ENCODE peak calls at places on chromosomes 3 and 15, in five cellular contexts. Y is psoas muscle, M is small intestine, X is MM.1S, T is lower leg skin. J is an unnamed sample.

GRCh38 chr15:84631706-84632272 is 22.3 kb downstream of the WDR73 start:
- DNase-seq in T (no peak), Y (no peak), X (no peak), M (no peak), J (no peak)

GRCh38 chr3:150739200-150739863 is 23.6 kb downstream of the SIAH2 start:
- DNase-seq in M (no peak), T (no peak), X (no peak), Y (no peak), J (no peak)

GRCh38 chr15:66515901-66516322 is 10.8 kb downstream of the ZWILCH start:
- DNase-seq in M (no peak), Y (no peak), T (no peak), X (no peak), J (no peak)

GRCh38 chr3:45677045-45677436 is 12.2 kb upstream of the SACM1L start:
- DNase-seq in M (peak; percentile 33), X (no peak), T (peak; percentile 83), Y (peak; percentile 27), J (peak; percentile 86)

GRCh38 chr3:62875103-62876002 is at the start of gene CADPS:
- DNase-seq in T (peak; percentile 22), Y (no peak), M (peak; percentile 37), X (no peak), J (no peak)

GRCh38 chr3:114128826-114129225 is 50.0 kb downstream of the DRD3 start:
- DNase-seq in X (no peak), T (no peak), M (no peak), Y (no peak), J (no peak)

GRCh38 chr3:10518506-10519150 is 13.2 kb upstream of the ATP2B2 start:
- DNase-seq in T (no peak), X (no peak), Y (peak; percentile 49), M (no peak), J (peak; percentile 59)

GRCh38 chr3:71998995-71999673 is 214.2 kb upstream of the PROK2 start:
- DNase-seq in M (no peak), Y (no peak), X (no peak), T (no peak), J (no peak)

GRCh38 chr3:6468589-6468988 is 392.3 kb upstream of the GRM7 start:
- DNase-seq in X (no peak), M (no peak), Y (no peak), T (no peak), J (no peak)

GRCh38 chr3:123349566-123350450 is 99.1 kb downstream of the ADCY5 start:
- DNase-seq in T (no peak), M (no peak), Y (no peak), X (no peak), J (no peak)

GRCh38 chr3:110905096-110905495 is 166.5 kb upstream of the NECTIN3 start:
- DNase-seq in Y (no peak), M (no peak), T (no peak), X (no peak), J (no peak)

GRCh38 chr3:21729331-21729730 is 21.7 kb downstream of the ZNF385D start:
- DNase-seq in X (no peak), M (no peak), Y (no peak), T (no peak), J (no peak)

GRCh38 chr3:99111235-99111634 is 209.7 kb upstream of the DCBLD2 start:
- DNase-seq in X (no peak), T (no peak), Y (no peak), M (no peak), J (no peak)

GRCh38 chr3:193572426-193572908 is 17.8 kb upstream of the ATP13A4 start:
- DNase-seq in T (peak; percentile 45), Y (peak; percentile 37), X (peak; percentile 78), M (peak; percentile 68), J (no peak)

GRCh38 chr15:85026304-85027032 is 44.8 kb downstream of the PDE8A start:
- DNase-seq in X (no peak), Y (no peak), M (no peak), T (no peak), J (no peak)

GRCh38 chr15:80852676-80853075 is 73.5 kb downstream of the CEMIP start:
- DNase-seq in T (no peak), Y (no peak), M (peak; percentile 16), X (no peak), J (no peak)

GRCh38 chr3:78140866-78141658 is 1101.2 kb downstream of the ROBO2 start:
- DNase-seq in M (no peak), X (no peak), Y (no peak), T (no peak), J (no peak)

GRCh38 chr3:1007890-1008289 is 84.9 kb upstream of the CNTN6 start:
- DNase-seq in M (no peak), T (no peak), X (no peak), Y (no peak), J (no peak)

GRCh38 chr3:37680393-37680792 is 181.3 kb upstream of the CTDSPL start:
- DNase-seq in M (no peak), Y (no peak), T (no peak), X (no peak), J (no peak)

GRCh38 chr3:120442975-120443517 is 7.7 kb downstream of the FSTL1 start:
- DNase-seq in T (no peak), M (no peak), X (no peak), Y (no peak), J (no peak)

GRCh38 chr15:69576948-69577351 is 124.3 kb downstream of the RPLP1 start:
- DNase-seq in Y (no peak), X (peak; percentile 42), M (peak; percentile 62), T (no peak), J (no peak)

GRCh38 chr3:99868438-99868723 is 50.7 kb downstream of the CMSS1 start:
- DNase-seq in X (no peak), T (no peak), M (no peak), Y (no peak), J (no peak)

GRCh38 chr3:108250626-108251025 is 28.4 kb upstream of the IFT57 start:
- DNase-seq in X (no peak), T (no peak), M (peak; percentile 59), Y (no peak), J (no peak)

GRCh38 chr3:141249041-141249440 is 17.4 kb downstream of the PXYLP1 start:
- DNase-seq in T (peak; percentile 9), X (no peak), M (no peak), Y (no peak), J (no peak)

DNA sequence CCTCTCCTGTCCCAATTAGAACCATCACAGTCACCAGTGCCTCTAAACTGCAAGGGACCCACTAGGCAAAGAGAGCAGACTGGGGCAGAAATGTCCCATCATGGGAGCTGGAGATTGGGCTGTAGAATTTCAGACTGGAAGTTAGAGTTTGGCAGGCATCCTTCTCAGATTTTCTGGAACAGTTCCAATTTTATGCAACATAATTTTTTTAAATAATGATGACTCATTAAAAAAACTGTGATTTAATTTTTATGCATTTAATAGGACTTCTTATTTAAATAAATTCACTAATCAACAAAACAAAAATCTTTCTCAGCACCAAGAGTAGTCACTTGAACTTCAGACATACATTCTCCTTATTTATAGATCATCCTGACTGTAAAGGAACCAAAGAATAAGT is 84.6 kb upstream of the SLC7A14 start:
- DNase-seq in M (no peak), T (no peak), Y (no peak), X (no peak), J (no peak)
- H3K4me3 ChIP-seq in M (no peak overlapping the region), T (no peak overlapping the region), Y (no peak overlapping the region), X (no peak overlapping the region), J (no peak overlapping the region)

DNA sequence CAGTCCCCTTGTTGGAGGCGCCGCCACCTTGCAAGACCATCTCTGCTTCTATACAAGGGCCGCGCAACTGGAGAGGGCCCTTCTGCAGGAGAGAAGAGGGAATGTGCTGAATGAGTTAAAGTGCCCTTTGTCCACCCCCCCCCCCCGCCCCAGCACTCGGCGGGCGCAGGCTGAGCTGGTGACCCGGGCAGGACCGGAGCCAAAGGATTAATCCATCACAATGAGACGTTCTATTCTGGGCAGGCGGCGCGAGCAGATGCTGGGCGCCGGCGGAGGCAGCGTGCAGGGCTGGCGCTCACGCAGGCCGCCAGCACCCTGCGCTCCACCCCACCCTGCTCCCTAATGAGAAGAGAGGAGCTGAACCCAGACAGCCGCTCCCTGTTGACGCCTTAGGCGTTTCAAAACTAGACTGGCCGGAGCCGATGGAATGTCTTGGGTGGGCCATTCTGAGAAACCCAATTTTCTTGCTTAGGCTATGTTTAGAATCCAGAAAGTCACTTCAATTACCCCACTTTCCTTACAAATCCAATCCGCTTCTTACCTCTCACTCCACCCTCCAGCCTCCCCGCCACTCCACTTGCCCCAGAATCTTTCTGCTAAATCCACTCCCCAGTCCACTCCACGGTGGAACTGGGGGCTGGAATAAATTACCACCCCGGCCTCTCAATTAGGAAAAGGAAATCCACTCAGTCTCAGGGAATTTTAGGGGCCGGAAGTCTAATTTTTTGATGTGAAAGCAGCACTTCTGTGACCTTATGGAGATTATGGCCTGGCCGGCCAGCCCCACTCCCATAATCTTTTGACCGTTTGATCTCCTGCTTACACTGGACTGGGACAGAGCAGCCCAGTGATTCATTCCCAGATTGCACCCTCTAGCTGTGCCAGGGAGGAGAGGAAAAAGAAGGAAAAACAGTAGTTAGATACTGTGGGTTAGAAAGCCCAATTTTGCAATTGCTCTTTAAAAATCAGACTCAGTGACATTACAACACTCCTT is 32.7 kb downstream of the GJD2 start:
- DNase-seq in Y (peak; percentile 63), X (no peak), T (peak; percentile 22), M (peak; percentile 11), J (peak; percentile 64)
- H3K4me3 ChIP-seq in Y (peak overlapping the region; percentile 46), X (no peak overlapping the region), T (no peak overlapping the region), M (no peak overlapping the region), J (peak overlapping the region; percentile 35)

DNA sequence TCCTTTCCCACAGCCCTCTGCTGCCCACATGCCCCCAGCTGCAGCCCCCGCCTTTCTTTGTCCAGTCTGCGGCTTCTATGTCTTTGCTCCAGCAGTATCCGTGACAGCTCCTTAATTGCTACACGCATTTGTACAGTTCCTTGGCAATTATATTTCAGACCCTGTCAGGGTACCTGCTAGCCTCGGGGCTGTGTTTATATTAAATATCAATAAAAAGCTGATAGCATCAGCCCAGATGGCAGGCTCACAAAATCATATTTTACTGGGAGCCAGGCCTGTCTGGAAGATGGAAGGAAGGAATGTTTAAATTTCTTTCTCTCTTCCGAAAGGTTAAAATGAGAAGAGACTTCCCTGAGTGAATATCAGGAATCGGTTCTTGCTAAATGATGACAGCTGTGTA is 378.3 kb downstream of the LRTM1 start:
- DNase-seq in M (no peak), Y (no peak), T (no peak), X (no peak), J (no peak)
- H3K4me3 ChIP-seq in M (no peak overlapping the region), Y (no peak overlapping the region), T (no peak overlapping the region), X (no peak overlapping the region), J (no peak overlapping the region)

GRCh38 chr3:57733790-57734189 is 22.3 kb upstream of the SLMAP start:
- DNase-seq in X (no peak), M (no peak), T (no peak), Y (no peak), J (no peak)

GRCh38 chr3:57743511-57743910 is 12.6 kb upstream of the SLMAP start:
- DNase-seq in M (no peak), T (no peak), X (no peak), Y (no peak), J (no peak)

GRCh38 chr3:57738406-57738805 is 17.7 kb upstream of the SLMAP start:
- DNase-seq in X (no peak), Y (no peak), M (no peak), T (no peak), J (no peak)

GRCh38 chr3:57735405-57735804 is 20.7 kb upstream of the SLMAP start:
- DNase-seq in Y (no peak), X (no peak), T (no peak), M (no peak), J (no peak)

DNA sequence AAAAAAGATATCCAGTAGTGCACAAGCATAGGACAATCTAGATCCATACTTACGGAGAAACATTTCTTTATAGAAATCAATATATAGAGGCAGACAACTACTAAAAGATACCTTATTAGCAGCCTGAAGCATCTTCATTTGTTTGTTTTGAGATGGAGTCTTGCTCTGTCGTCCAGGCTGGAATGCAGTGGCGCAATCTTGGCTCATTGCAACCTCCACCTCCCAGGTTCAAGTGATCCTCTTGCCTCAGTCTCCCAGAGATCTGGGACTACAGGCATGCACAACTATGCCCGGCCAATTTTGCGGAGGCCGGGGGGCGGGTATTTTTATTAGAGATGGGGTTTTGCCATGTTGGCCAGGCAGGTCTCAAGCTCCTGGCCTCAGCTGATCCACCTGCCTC is 18.3 kb upstream of the SLMAP start:
- DNase-seq in T (no peak), M (no peak), X (no peak), Y (no peak), J (no peak)
- H3K4me3 ChIP-seq in T (no peak overlapping the region), M (no peak overlapping the region), X (no peak overlapping the region), Y (no peak overlapping the region), J (no peak overlapping the region)

J was measured in gastrocnemius medialis.